ENCODE peak calls at places on chromosomes 4 and X, in nine cellular contexts. C is endodermal cell, H is prostate gland, R is mesothelial cell of epicardium, U is heart left ventricle, N is A549, P is AG09319, M is mucosa of descending colon, L is left ventricle myocardium inferior. S is an unnamed sample.
A peak's percentile ranks its signal among the peaks of the same experiment; 100 is the strongest.

GRCh38 chr4:139691-140090 is 15.4 kb downstream of the ZNF718 start:
- DNase-seq in C (no peak), H (no peak), R (no peak), U (no peak), N (no peak), P (no peak), M (no peak), L (no peak), S (no peak)

GRCh38 chr4:94803181-94803580 is 45.4 kb downstream of the BMPR1B start:
- DNase-seq in C (no peak), H (no peak), R (no peak), U (no peak), N (no peak), P (no peak), M (no peak), L (no peak), S (no peak)

GRCh38 chrX:68808686-68809357 is 20.0 kb upstream of the EFNB1 start:
- DNase-seq in C (peak; percentile 68), H (no peak), R (no peak), U (no peak), N (peak; percentile 18), P (no peak), M (no peak), L (peak; percentile 26), S (no peak)

GRCh38 chr4:110411599-110412011 is 64.3 kb upstream of the ENPEP start:
- DNase-seq in C (peak; percentile 93), H (no peak), R (no peak), U (no peak), N (no peak), P (no peak), M (no peak), L (no peak), S (no peak)

GRCh38 chrX:123475068-123475724 is 257.7 kb downstream of the THOC2 start:
- DNase-seq in C (no peak), H (no peak), R (no peak), U (no peak), N (peak; percentile 2), P (no peak), M (no peak), L (no peak), S (no peak)

GRCh38 chrX:39935414-39936064 is 162.2 kb downstream of the BCOR start:
- DNase-seq in C (peak; percentile 83), H (no peak), R (no peak), U (no peak), N (peak; percentile 41), P (no peak), M (no peak), L (no peak), S (no peak)

GRCh38 chr4:11698846-11699590 is 270.3 kb upstream of the HS3ST1 start:
- DNase-seq in C (no peak), H (no peak), R (no peak), U (no peak), N (peak; percentile 20), P (no peak), M (no peak), L (no peak), S (no peak)

GRCh38 chrX:78527818-78528217 is 131.3 kb downstream of the RTL3 start:
- DNase-seq in C (no peak), H (no peak), R (no peak), U (no peak), N (no peak), P (no peak), M (no peak), L (no peak), S (no peak)

GRCh38 chrX:12013220-12013619 is 125.1 kb upstream of the FRMPD4 start:
- DNase-seq in C (no peak), H (no peak), R (no peak), U (no peak), N (peak; percentile 62), P (no peak), M (no peak), L (no peak), S (no peak)

GRCh38 chr4:56435748-56436442 is at the start of gene PAICS:
- DNase-seq in C (peak; percentile 98), H (peak; percentile 91), R (peak; percentile 91), U (peak; percentile 95), N (peak; percentile 93), P (peak; percentile 77), M (peak; percentile 95), L (peak; percentile 93), S (peak; percentile 98)

GRCh38 chr4:56434599-56435000 is 815 bp downstream of the PPAT start:
- DNase-seq in C (no peak), H (peak; percentile 15), R (no peak), U (peak; percentile 44), N (no peak), P (no peak), M (no peak), L (no peak), S (no peak)

GRCh38 chr4:56433280-56433679 is 2.1 kb downstream of the PPAT start:
- DNase-seq in C (no peak), H (no peak), R (no peak), U (no peak), N (no peak), P (no peak), M (no peak), L (no peak), S (no peak)

GRCh38 chr4:56430203-56430602 is 5.2 kb downstream of the PPAT start:
- DNase-seq in C (no peak), H (no peak), R (no peak), U (no peak), N (no peak), P (no peak), M (no peak), L (no peak), S (no peak)

GRCh38 chr4:56435001-56435747 is at the start of gene PPAT:
- DNase-seq in C (peak; percentile 99), H (peak; percentile 97), R (peak; percentile 96), U (peak; percentile 98), N (peak; percentile 97), P (peak; percentile 89), M (peak; percentile 99), L (peak; percentile 98), S (peak; percentile 99)
- TF ChIP-seq CTCF in C (peak; percentile 47), H (no peak), R (no peak), U (peak; percentile 43), N (no peak), P (peak; percentile 10), M (peak; percentile 58), L (peak; percentile 60), S (peak; percentile 36)

DNA sequence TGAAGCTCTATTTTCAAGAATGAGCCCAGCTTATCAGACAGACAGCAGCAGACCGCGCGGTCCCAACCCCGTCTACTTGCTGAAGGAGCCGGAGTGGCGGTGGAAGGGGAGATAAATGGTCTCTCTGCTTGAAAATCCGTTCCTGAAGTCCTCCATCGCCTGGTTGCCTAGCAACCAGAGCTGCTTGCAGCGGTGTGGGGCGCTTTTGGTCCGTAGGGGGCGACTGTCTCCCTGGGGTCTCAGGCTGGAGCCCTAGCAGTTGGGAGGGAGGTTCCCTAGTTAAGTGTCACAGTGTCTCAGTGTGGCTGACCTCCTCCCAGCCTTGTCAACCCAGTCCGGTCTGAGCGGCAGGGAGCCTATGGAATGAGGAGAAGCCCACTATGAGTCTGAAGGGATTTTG is 8.3 kb upstream of the DLG3 start:
- DNase-seq in C (peak; percentile 84), H (no peak), R (no peak), U (no peak), N (no peak), P (no peak), M (no peak), L (no peak), S (peak; percentile 32)
- TF ChIP-seq CTCF in C (peak; percentile 68), H (no peak), R (no peak), U (no peak), N (no peak), P (no peak), M (no peak), L (no peak), S (no peak)

GRCh38 chr4:48898733-48899431 is 7.7 kb downstream of the OCIAD2 start:
- DNase-seq in C (no peak), H (no peak), R (no peak), U (no peak), N (no peak), P (no peak), M (no peak), L (no peak), S (no peak)

GRCh38 chr4:48901196-48901595 is 5.4 kb downstream of the OCIAD2 start:
- DNase-seq in C (no peak), H (no peak), R (no peak), U (no peak), N (no peak), P (no peak), M (no peak), L (no peak), S (no peak)

GRCh38 chr4:48899432-48899749 is 7.2 kb downstream of the OCIAD2 start:
- DNase-seq in C (no peak), H (no peak), R (no peak), U (no peak), N (no peak), P (no peak), M (no peak), L (no peak), S (no peak)

GRCh38 chr4:48899950-48900349 is 6.6 kb downstream of the OCIAD2 start:
- DNase-seq in C (no peak), H (no peak), R (no peak), U (no peak), N (no peak), P (no peak), M (no peak), L (no peak), S (no peak)

DNA sequence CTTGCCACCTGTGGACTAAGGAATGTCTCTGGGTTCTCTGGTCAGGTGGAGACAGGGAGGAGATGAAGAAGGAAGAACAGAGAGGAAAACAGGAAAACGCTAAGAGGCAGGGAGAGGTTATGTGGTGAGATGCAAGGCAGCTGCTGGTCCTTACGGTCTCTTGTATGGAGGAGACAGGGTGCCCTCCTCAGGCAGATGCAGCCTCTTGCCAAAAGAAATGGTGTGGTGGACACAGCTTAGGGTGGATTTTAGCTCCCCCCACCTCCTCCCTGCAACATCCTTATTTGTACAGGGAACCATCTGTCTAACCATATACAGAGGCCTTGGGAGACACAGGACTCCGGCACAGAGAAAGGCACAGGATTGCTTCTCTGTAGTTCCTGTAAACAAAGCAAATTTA is 9.7 kb downstream of the OCIAD2 start:
- DNase-seq in C (no peak), H (no peak), R (no peak), U (no peak), N (no peak), P (no peak), M (no peak), L (no peak), S (no peak)
- TF ChIP-seq CTCF in C (peak; percentile 41), H (no peak), R (no peak), U (no peak), N (no peak), P (no peak), M (no peak), L (no peak), S (no peak)

DNA sequence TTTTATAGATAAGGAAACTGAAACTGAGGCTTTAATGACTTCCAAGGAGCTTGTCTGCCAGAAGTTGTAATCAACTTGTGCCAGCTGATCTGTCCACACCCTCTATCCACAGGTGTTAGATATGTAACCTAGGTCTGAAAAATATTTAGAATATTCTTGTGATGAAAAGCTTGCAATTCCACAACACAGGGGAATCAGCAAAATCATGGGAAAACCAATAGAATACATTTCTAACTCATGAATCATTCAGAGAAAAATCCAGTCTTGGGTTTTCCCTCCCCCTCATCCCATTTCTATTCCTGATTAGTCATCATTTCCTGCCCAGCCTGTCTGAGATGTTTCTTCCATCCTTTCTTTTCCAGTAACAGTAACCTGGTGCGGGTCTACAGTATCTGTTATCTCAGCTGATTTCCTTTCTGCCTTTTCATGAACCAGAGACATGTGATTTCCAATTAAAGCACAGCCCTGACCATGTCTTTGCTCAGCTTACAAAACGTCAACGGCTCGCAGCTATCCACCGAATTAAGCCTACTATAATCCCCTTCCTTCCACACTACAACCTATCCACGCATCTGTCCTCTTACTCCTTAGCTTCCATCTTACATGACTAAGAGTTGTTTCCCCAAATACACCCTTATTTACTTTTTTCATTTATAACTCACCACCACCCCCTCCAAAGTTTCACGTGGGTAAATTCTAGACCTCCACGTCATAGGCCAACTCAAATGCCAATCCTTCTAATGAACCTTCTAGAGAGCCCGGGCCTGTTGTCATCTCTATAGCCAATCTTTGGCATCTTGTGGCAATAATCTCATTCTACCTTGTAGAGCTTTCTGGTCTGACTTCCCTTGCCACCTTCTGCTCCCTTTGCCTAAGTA is 951 bp upstream of the NOCT start:
- DNase-seq in C (peak; percentile 57), H (no peak), R (no peak), U (peak; percentile 27), N (peak; percentile 84), P (peak; percentile 70), M (no peak), L (no peak), S (no peak)
- TF ChIP-seq CTCF in C (no peak), H (no peak), R (no peak), U (no peak), N (no peak), P (no peak), M (no peak), L (no peak), S (no peak)

S was measured in glutamatergic neuron.